ENCODE peak calls at places on chromosomes 1 and 21, in five cellular contexts. J is activated T-cell treated with anti-CD3 and anti-CD28 coated beads for 1 hour; U is stimulated activated CD4-positive, alpha-beta T cell treated with anti-CD3 and anti-CD28 coated beads, Interleukin-2, amount 100 ng/mL, for 4 hours; Q is stimulated activated CD8-positive, alpha-beta memory T cell treated with anti-CD3 and anti-CD28 coated beads, Interleukin-7, amount 100 ng/mL, for 24 hours; M is retina. A is an unnamed sample.

GRCh38 chr21:46355161-46356004 is 31.4 kb downstream of the PCNT start:
- DNase-seq in J (no peak), Q (no peak), M (no peak), U (no peak), A (peak)

GRCh38 chr1:42176902-42177519 is 12.5 kb upstream of the GUCA2A start:
- DNase-seq in U (no peak), J (no peak), Q (no peak), M (peak), A (no peak)

GRCh38 chr21:41631564-41632461 is 123.9 kb upstream of the TMPRSS2 start:
- DNase-seq in J (no peak), Q (no peak), U (no peak), M (no peak), A (no peak)

GRCh38 chr1:87684786-87685185 is 356.1 kb downstream of the LMO4 start:
- DNase-seq in M (peak), Q (no peak), J (no peak), U (no peak), A (no peak)

GRCh38 chr1:3557366-3557765 is 53.9 kb downstream of the MEGF6 start:
- DNase-seq in U (no peak), J (no peak), M (no peak), Q (no peak), A (no peak)

GRCh38 chr1:40014812-40015594 is 25.5 kb upstream of the CAP1 start:
- DNase-seq in Q (no peak), U (no peak), M (no peak), J (no peak), A (no peak)

GRCh38 chr21:38327984-38328383 is 71.2 kb downstream of the KCNJ15 start:
- DNase-seq in U (no peak), M (no peak), J (no peak), Q (no peak), A (no peak)

GRCh38 chr1:1272341-1273151 is 1.1 kb downstream of the UBE2J2 start:
- DNase-seq in J (no peak), Q (no peak), U (no peak), M (no peak), A (no peak)

GRCh38 chr21:33046455-33046854 is 20.7 kb downstream of the OLIG2 start:
- DNase-seq in M (no peak), U (no peak), Q (no peak), J (no peak), A (no peak)

GRCh38 chr1:214123061-214123784 is 135.4 kb downstream of the PROX1 start:
- DNase-seq in M (peak), U (peak), Q (no peak), J (no peak), A (no peak)

GRCh38 chr1:228280106-228280901 is 72.5 kb downstream of the OBSCN start:
- DNase-seq in J (no peak), M (no peak), U (no peak), Q (no peak), A (peak)

GRCh38 chr1:49630156-49630555 is 393.6 kb downstream of the AGBL4 start:
- DNase-seq in Q (no peak), J (no peak), U (no peak), M (no peak), A (no peak)

GRCh38 chr1:97145321-97145956 is 423.9 kb downstream of the PTBP2 start:
- DNase-seq in U (no peak), M (peak), J (no peak), Q (no peak), A (no peak)

GRCh38 chr1:93715529-93716126 is 34.0 kb upstream of the BCAR3 start:
- DNase-seq in Q (no peak), J (no peak), U (no peak), M (peak), A (no peak)

GRCh38 chr1:93007941-93008577 is 46.8 kb upstream of the DIPK1A start:
- DNase-seq in U (no peak), Q (no peak), M (no peak), J (no peak), A (no peak)

GRCh38 chr1:85111709-85112108 is 63.4 kb upstream of the MCOLN3 start:
- DNase-seq in U (no peak), J (no peak), M (peak), Q (no peak), A (no peak)

GRCh38 chr1:100348549-100349144 is 3.7 kb upstream of the CDC14A start:
- DNase-seq in J (no peak), U (no peak), M (no peak), Q (no peak), A (no peak)

GRCh38 chr1:34406377-34406776 is 229.7 kb downstream of the C1orf94 start:
- DNase-seq in Q (no peak), U (no peak), M (no peak), J (no peak), A (no peak)

GRCh38 chr1:18597159-18598042 is 33.2 kb upstream of the PAX7 start:
- DNase-seq in J (peak), M (peak), Q (peak), U (peak), A (peak)

GRCh38 chr1:22089134-22089571 is 36.6 kb downstream of the CDC42 start:
- DNase-seq in Q (no peak), M (no peak), J (no peak), U (no peak), A (no peak)

GRCh38 chr1:103529746-103530145 is 4.2 kb downstream of the RNPC3 start:
- DNase-seq in J (no peak), Q (peak), U (peak), M (no peak), A (no peak)

GRCh38 chr1:197367631-197368030 is 99.6 kb downstream of the CRB1 start:
- DNase-seq in U (no peak), Q (no peak), M (no peak), J (no peak), A (no peak)

GRCh38 chr1:53449026-53449425 is 10.2 kb upstream of the DMRTB1 start:
- DNase-seq in J (no peak), U (no peak), M (peak), Q (no peak), A (no peak)

GRCh38 chr1:221868894-221869293 is 127.0 kb upstream of the DUSP10 start:
- DNase-seq in M (no peak), U (no peak), Q (no peak), J (no peak), A (no peak)

A was measured in naive thymus-derived CD8-positive, alpha-beta T cell.